ENCODE peak calls at places on chromosomes 6 and 20, in ten cellular contexts. One of them, this sample, is unnamed.

GRCh38 chr6:7424967-7425807 is 35.6 kb downstream of the RIOK1 start:
- DNase-seq in CD4-positive, CD25-positive, alpha-beta regulatory T cell: no peak
- DNase-seq in AG10803: peak; percentile 66
- DNase-seq in fibroblast of lung: peak; percentile 23
- DNase-seq in SJSA1: no peak
- DNase-seq in IMR-90: peak; percentile 41
- DNase-seq in GM06990: no peak
- DNase-seq in cardiac fibroblast: peak; percentile 80
- DNase-seq in esophagus squamous epithelium: no peak
- DNase-seq in Panc1: peak; percentile 12
- DNase-seq in this sample: peak; percentile 75

GRCh38 chr6:107604549-107604948 is 114.6 kb downstream of the SOBP start:
- DNase-seq in CD4-positive, CD25-positive, alpha-beta regulatory T cell: no peak
- DNase-seq in AG10803: no peak
- DNase-seq in fibroblast of lung: no peak
- DNase-seq in SJSA1: no peak
- DNase-seq in IMR-90: no peak
- DNase-seq in GM06990: no peak
- DNase-seq in cardiac fibroblast: no peak
- DNase-seq in esophagus squamous epithelium: no peak
- DNase-seq in Panc1: no peak
- DNase-seq in this sample: no peak

GRCh38 chr6:85465762-85466161 is 15.9 kb downstream of the NT5E start:
- DNase-seq in CD4-positive, CD25-positive, alpha-beta regulatory T cell: no peak
- DNase-seq in AG10803: no peak
- DNase-seq in fibroblast of lung: no peak
- DNase-seq in SJSA1: no peak
- DNase-seq in IMR-90: no peak
- DNase-seq in GM06990: no peak
- DNase-seq in cardiac fibroblast: no peak
- DNase-seq in esophagus squamous epithelium: no peak
- DNase-seq in Panc1: no peak
- DNase-seq in this sample: no peak

GRCh38 chr20:34495307-34495706 is 20.9 kb upstream of the DYNLRB1 start:
- DNase-seq in CD4-positive, CD25-positive, alpha-beta regulatory T cell: no peak
- DNase-seq in AG10803: no peak
- DNase-seq in fibroblast of lung: no peak
- DNase-seq in SJSA1: no peak
- DNase-seq in IMR-90: no peak
- DNase-seq in GM06990: no peak
- DNase-seq in cardiac fibroblast: no peak
- DNase-seq in esophagus squamous epithelium: no peak
- DNase-seq in Panc1: no peak
- DNase-seq in this sample: no peak

GRCh38 chr6:33725891-33726673 is 14.6 kb upstream of the UQCC2 start:
- DNase-seq in CD4-positive, CD25-positive, alpha-beta regulatory T cell: no peak
- DNase-seq in AG10803: no peak
- DNase-seq in fibroblast of lung: no peak
- DNase-seq in SJSA1: no peak
- DNase-seq in IMR-90: no peak
- DNase-seq in GM06990: no peak
- DNase-seq in cardiac fibroblast: no peak
- DNase-seq in esophagus squamous epithelium: no peak
- DNase-seq in Panc1: no peak
- DNase-seq in this sample: no peak

GRCh38 chr6:99613398-99613704 is 6.7 kb downstream of the PRDM13 start:
- DNase-seq in CD4-positive, CD25-positive, alpha-beta regulatory T cell: no peak
- DNase-seq in AG10803: peak; percentile 20
- DNase-seq in fibroblast of lung: peak; percentile 19
- DNase-seq in SJSA1: no peak
- DNase-seq in IMR-90: peak; percentile 18
- DNase-seq in GM06990: peak; percentile 76
- DNase-seq in cardiac fibroblast: peak; percentile 31
- DNase-seq in esophagus squamous epithelium: no peak
- DNase-seq in Panc1: no peak
- DNase-seq in this sample: peak; percentile 37

GRCh38 chr20:19909696-19910095 is 107.5 kb upstream of the NAA20 start:
- DNase-seq in CD4-positive, CD25-positive, alpha-beta regulatory T cell: no peak
- DNase-seq in AG10803: peak; percentile 57
- DNase-seq in fibroblast of lung: no peak
- DNase-seq in SJSA1: no peak
- DNase-seq in IMR-90: no peak
- DNase-seq in GM06990: no peak
- DNase-seq in cardiac fibroblast: peak; percentile 50
- DNase-seq in esophagus squamous epithelium: no peak
- DNase-seq in Panc1: no peak
- DNase-seq in this sample: no peak

GRCh38 chr20:4730782-4731181 is 9.1 kb downstream of the PRND start:
- DNase-seq in CD4-positive, CD25-positive, alpha-beta regulatory T cell: no peak
- DNase-seq in AG10803: no peak
- DNase-seq in fibroblast of lung: no peak
- DNase-seq in SJSA1: no peak
- DNase-seq in IMR-90: peak; percentile 11
- DNase-seq in GM06990: no peak
- DNase-seq in cardiac fibroblast: peak; percentile 12
- DNase-seq in esophagus squamous epithelium: no peak
- DNase-seq in Panc1: no peak
- DNase-seq in this sample: peak; percentile 37

GRCh38 chr6:122778334-122778733 is 1.2 kb upstream of the FABP7 start:
- DNase-seq in CD4-positive, CD25-positive, alpha-beta regulatory T cell: no peak
- DNase-seq in AG10803: no peak
- DNase-seq in fibroblast of lung: no peak
- DNase-seq in SJSA1: no peak
- DNase-seq in IMR-90: no peak
- DNase-seq in GM06990: no peak
- DNase-seq in cardiac fibroblast: no peak
- DNase-seq in esophagus squamous epithelium: no peak
- DNase-seq in Panc1: no peak
- DNase-seq in this sample: no peak

GRCh38 chr6:122778961-122779671 is 400 bp upstream of the FABP7 start:
- DNase-seq in CD4-positive, CD25-positive, alpha-beta regulatory T cell: no peak
- DNase-seq in AG10803: no peak
- DNase-seq in fibroblast of lung: peak; percentile 35
- DNase-seq in SJSA1: no peak
- DNase-seq in IMR-90: no peak
- DNase-seq in GM06990: no peak
- DNase-seq in cardiac fibroblast: no peak
- DNase-seq in esophagus squamous epithelium: no peak
- DNase-seq in Panc1: no peak
- DNase-seq in this sample: no peak

GRCh38 chr6:122780114-122780513 is 598 bp downstream of the FABP7 start:
- DNase-seq in CD4-positive, CD25-positive, alpha-beta regulatory T cell: no peak
- DNase-seq in AG10803: no peak
- DNase-seq in fibroblast of lung: no peak
- DNase-seq in SJSA1: no peak
- DNase-seq in IMR-90: no peak
- DNase-seq in GM06990: no peak
- DNase-seq in cardiac fibroblast: no peak
- DNase-seq in esophagus squamous epithelium: no peak
- DNase-seq in Panc1: no peak
- DNase-seq in this sample: no peak

GRCh38 chr6:122781716-122782115 is 2.2 kb downstream of the FABP7 start:
- DNase-seq in CD4-positive, CD25-positive, alpha-beta regulatory T cell: no peak
- DNase-seq in AG10803: no peak
- DNase-seq in fibroblast of lung: no peak
- DNase-seq in SJSA1: no peak
- DNase-seq in IMR-90: no peak
- DNase-seq in GM06990: no peak
- DNase-seq in cardiac fibroblast: no peak
- DNase-seq in esophagus squamous epithelium: no peak
- DNase-seq in Panc1: no peak
- DNase-seq in this sample: no peak

DNA sequence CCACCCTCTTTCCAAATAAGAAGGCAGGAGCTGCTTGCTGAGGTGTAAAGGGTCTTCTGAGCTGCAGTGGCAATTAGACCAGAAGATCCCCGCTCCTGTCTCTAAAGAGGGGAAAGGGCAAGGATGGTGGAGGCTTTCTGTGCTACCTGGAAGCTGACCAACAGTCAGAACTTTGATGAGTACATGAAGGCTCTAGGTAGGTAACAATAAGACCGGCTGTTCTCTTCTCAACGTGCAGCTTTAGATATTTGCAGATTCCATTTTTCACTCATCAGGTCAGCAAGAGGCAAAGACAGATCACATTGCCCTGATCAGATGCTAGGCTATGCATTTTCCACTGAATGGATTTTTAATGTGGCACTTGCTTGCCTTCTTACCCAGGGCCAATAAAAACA is at the start of gene FABP7:
- DNase-seq in CD4-positive, CD25-positive, alpha-beta regulatory T cell: no peak
- DNase-seq in AG10803: no peak
- DNase-seq in fibroblast of lung: no peak
- DNase-seq in SJSA1: no peak
- DNase-seq in IMR-90: no peak
- DNase-seq in GM06990: no peak
- DNase-seq in cardiac fibroblast: no peak
- DNase-seq in esophagus squamous epithelium: no peak
- DNase-seq in Panc1: no peak
- DNase-seq in this sample: no peak
- H3K4me3 ChIP-seq in CD4-positive, CD25-positive, alpha-beta regulatory T cell: no peak within 1 kb of the TSS
- H3K4me3 ChIP-seq in AG10803: no peak within 1 kb of the TSS
- H3K4me3 ChIP-seq in fibroblast of lung: no peak within 1 kb of the TSS
- H3K4me3 ChIP-seq in SJSA1: no peak within 1 kb of the TSS
- H3K4me3 ChIP-seq in IMR-90: no peak within 1 kb of the TSS
- H3K4me3 ChIP-seq in GM06990: no peak within 1 kb of the TSS
- H3K4me3 ChIP-seq in cardiac fibroblast: no peak within 1 kb of the TSS
- H3K4me3 ChIP-seq in esophagus squamous epithelium: no peak within 1 kb of the TSS
- H3K4me3 ChIP-seq in Panc1: no peak within 1 kb of the TSS
- H3K4me3 ChIP-seq in this sample: no peak within 1 kb of the TSS

DNA sequence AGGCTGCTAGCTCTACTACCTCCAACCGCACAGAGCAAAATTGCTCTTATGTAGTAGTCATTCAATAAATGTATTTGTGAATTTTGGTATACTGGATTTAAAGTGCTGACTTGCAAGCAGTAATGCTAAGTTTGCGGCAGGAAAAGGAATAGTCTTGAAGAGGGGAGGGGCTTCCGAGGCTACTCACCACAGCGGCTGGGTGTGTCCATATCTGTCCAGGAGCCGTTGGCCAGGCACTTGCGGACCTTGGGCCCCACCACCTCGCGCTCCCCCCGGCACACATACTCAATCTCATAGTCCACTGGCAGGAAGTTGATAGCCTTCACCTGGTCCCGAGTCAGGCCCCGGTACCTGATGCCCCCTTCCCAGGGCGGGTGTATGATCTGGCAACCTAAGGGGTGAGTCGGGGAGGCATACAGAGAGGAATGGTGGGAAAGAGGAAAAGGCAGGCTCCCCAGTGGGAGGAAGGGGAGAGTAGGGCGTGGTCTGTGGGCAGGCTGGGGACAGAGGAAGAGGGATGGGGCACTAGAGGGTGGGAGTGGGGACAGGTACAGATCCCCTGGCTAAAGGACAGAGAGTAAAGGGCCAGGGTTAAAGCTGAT is 1.7 kb downstream of the GABBR1 start:
- DNase-seq in CD4-positive, CD25-positive, alpha-beta regulatory T cell: no peak
- DNase-seq in AG10803: no peak
- DNase-seq in fibroblast of lung: peak; percentile 41
- DNase-seq in SJSA1: no peak
- DNase-seq in IMR-90: peak; percentile 34
- DNase-seq in GM06990: no peak
- DNase-seq in cardiac fibroblast: no peak
- DNase-seq in esophagus squamous epithelium: no peak
- DNase-seq in Panc1: no peak
- DNase-seq in this sample: no peak
- H3K4me3 ChIP-seq in CD4-positive, CD25-positive, alpha-beta regulatory T cell: no peak overlapping the region
- H3K4me3 ChIP-seq in AG10803: no peak overlapping the region
- H3K4me3 ChIP-seq in fibroblast of lung: peak overlapping the region; percentile 69
- H3K4me3 ChIP-seq in SJSA1: no peak overlapping the region
- H3K4me3 ChIP-seq in IMR-90: peak overlapping the region; percentile 20
- H3K4me3 ChIP-seq in GM06990: no peak overlapping the region
- H3K4me3 ChIP-seq in cardiac fibroblast: peak overlapping the region; percentile 18
- H3K4me3 ChIP-seq in esophagus squamous epithelium: no peak overlapping the region
- H3K4me3 ChIP-seq in Panc1: no peak overlapping the region
- H3K4me3 ChIP-seq in this sample: peak overlapping the region; percentile 19

DNA sequence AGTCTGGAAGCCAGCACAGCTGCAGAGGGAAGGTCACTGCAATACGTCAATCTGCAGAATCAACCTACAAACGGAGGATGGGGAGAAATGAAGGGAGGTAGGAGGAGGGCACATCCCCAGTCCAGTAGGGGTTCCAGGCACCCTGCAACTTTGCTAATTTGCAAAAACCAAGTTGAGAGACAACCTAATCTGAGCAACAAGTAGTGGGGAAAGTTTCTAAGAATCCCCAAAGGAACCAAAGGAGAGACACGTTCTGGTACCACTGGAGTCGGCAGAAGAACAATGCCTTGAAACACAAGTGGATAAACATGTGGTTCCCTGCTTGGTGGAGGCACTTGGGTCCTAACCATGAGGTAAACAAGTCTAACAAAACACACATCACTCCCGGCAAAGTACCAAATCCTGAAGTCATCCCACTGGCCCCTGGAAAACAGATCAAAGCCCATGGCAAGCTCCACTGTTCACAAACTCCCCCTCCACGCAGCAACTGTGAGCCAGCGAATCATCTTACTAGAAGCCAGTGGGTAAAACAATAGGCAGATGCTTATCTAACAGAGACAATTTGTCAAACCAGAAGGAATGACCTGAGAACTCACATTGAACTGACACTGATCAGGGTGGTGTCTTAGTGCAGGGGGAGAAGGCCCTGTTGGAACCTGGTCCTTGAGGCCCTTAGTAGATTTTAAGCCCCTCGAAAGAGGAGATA is 4.7 kb downstream of the MRPS18A start:
- DNase-seq in CD4-positive, CD25-positive, alpha-beta regulatory T cell: no peak
- DNase-seq in AG10803: no peak
- DNase-seq in fibroblast of lung: no peak
- DNase-seq in SJSA1: no peak
- DNase-seq in IMR-90: no peak
- DNase-seq in GM06990: no peak
- DNase-seq in cardiac fibroblast: no peak
- DNase-seq in esophagus squamous epithelium: no peak
- DNase-seq in Panc1: no peak
- DNase-seq in this sample: no peak
- H3K4me3 ChIP-seq in CD4-positive, CD25-positive, alpha-beta regulatory T cell: no peak overlapping the region
- H3K4me3 ChIP-seq in AG10803: no peak overlapping the region
- H3K4me3 ChIP-seq in fibroblast of lung: no peak overlapping the region
- H3K4me3 ChIP-seq in SJSA1: no peak overlapping the region
- H3K4me3 ChIP-seq in IMR-90: no peak overlapping the region
- H3K4me3 ChIP-seq in GM06990: no peak overlapping the region
- H3K4me3 ChIP-seq in cardiac fibroblast: no peak overlapping the region
- H3K4me3 ChIP-seq in esophagus squamous epithelium: no peak overlapping the region
- H3K4me3 ChIP-seq in Panc1: no peak overlapping the region
- H3K4me3 ChIP-seq in this sample: no peak overlapping the region

GRCh38 chr6:109455161-109455501 is 441 bp downstream of the MICAL1 start:
- DNase-seq in CD4-positive, CD25-positive, alpha-beta regulatory T cell: peak; percentile 46
- DNase-seq in AG10803: no peak
- DNase-seq in fibroblast of lung: no peak
- DNase-seq in SJSA1: no peak
- DNase-seq in IMR-90: no peak
- DNase-seq in GM06990: no peak
- DNase-seq in cardiac fibroblast: no peak
- DNase-seq in esophagus squamous epithelium: no peak
- DNase-seq in Panc1: no peak
- DNase-seq in this sample: no peak

GRCh38 chr6:109452181-109452580 is 3.4 kb downstream of the MICAL1 start:
- DNase-seq in CD4-positive, CD25-positive, alpha-beta regulatory T cell: no peak
- DNase-seq in AG10803: no peak
- DNase-seq in fibroblast of lung: no peak
- DNase-seq in SJSA1: no peak
- DNase-seq in IMR-90: no peak
- DNase-seq in GM06990: no peak
- DNase-seq in cardiac fibroblast: no peak
- DNase-seq in esophagus squamous epithelium: no peak
- DNase-seq in Panc1: no peak
- DNase-seq in this sample: no peak

GRCh38 chr6:109453156-109453555 is 2.4 kb downstream of the MICAL1 start:
- DNase-seq in CD4-positive, CD25-positive, alpha-beta regulatory T cell: no peak
- DNase-seq in AG10803: no peak
- DNase-seq in fibroblast of lung: no peak
- DNase-seq in SJSA1: no peak
- DNase-seq in IMR-90: no peak
- DNase-seq in GM06990: no peak
- DNase-seq in cardiac fibroblast: no peak
- DNase-seq in esophagus squamous epithelium: no peak
- DNase-seq in Panc1: no peak
- DNase-seq in this sample: no peak

GRCh38 chr6:109454483-109455160 is 950 bp downstream of the MICAL1 start:
- DNase-seq in CD4-positive, CD25-positive, alpha-beta regulatory T cell: peak; percentile 65
- DNase-seq in AG10803: no peak
- DNase-seq in fibroblast of lung: peak; percentile 20
- DNase-seq in SJSA1: no peak
- DNase-seq in IMR-90: peak; percentile 28
- DNase-seq in GM06990: peak; percentile 76
- DNase-seq in cardiac fibroblast: no peak
- DNase-seq in esophagus squamous epithelium: peak; percentile 31
- DNase-seq in Panc1: no peak
- DNase-seq in this sample: peak; percentile 52

GRCh38 chr6:109453594-109454482 is 1.7 kb downstream of the MICAL1 start:
- DNase-seq in CD4-positive, CD25-positive, alpha-beta regulatory T cell: no peak
- DNase-seq in AG10803: peak; percentile 66
- DNase-seq in fibroblast of lung: no peak
- DNase-seq in SJSA1: no peak
- DNase-seq in IMR-90: no peak
- DNase-seq in GM06990: no peak
- DNase-seq in cardiac fibroblast: peak; percentile 58
- DNase-seq in esophagus squamous epithelium: no peak
- DNase-seq in Panc1: no peak
- DNase-seq in this sample: peak; percentile 24
- H3K4me3 ChIP-seq in CD4-positive, CD25-positive, alpha-beta regulatory T cell: peak overlapping the region; percentile 62
- H3K4me3 ChIP-seq in AG10803: peak overlapping the region; percentile 92
- H3K4me3 ChIP-seq in fibroblast of lung: peak overlapping the region; percentile 93
- H3K4me3 ChIP-seq in SJSA1: peak overlapping the region; percentile 96
- H3K4me3 ChIP-seq in IMR-90: peak overlapping the region; percentile 98
- H3K4me3 ChIP-seq in GM06990: peak overlapping the region; percentile 93
- H3K4me3 ChIP-seq in cardiac fibroblast: peak overlapping the region; percentile 89
- H3K4me3 ChIP-seq in esophagus squamous epithelium: peak overlapping the region; percentile 78
- H3K4me3 ChIP-seq in Panc1: no peak overlapping the region
- H3K4me3 ChIP-seq in this sample: peak overlapping the region; percentile 84